ENCODE peak calls at places on chromosome 22, in five cellular contexts. Y, U, Z, O and W are unnamed samples.
A peak's percentile ranks its signal among the peaks of the same experiment; 100 is the strongest.

GRCh38 chr22:25900880-25901279 is 158.9 kb downstream of the MYO18B start:
- DNase-seq in Y (no peak), U (no peak), Z (no peak), O (no peak), W (no peak)

GRCh38 chr22:36366291-36366708 is 21.5 kb downstream of the MYH9 start:
- DNase-seq in Y (no peak), U (no peak), Z (no peak), O (no peak), W (no peak)

GRCh38 chr22:20441631-20442484 is 4.2 kb upstream of the SCARF2 start:
- DNase-seq in Y (no peak), U (no peak), Z (peak; percentile 30), O (no peak), W (no peak)

GRCh38 chr22:49524362-49524761 is 303.3 kb downstream of the BRD1 start:
- DNase-seq in Y (no peak), U (no peak), Z (no peak), O (no peak), W (no peak)

GRCh38 chr22:36352775-36353507 is 34.8 kb downstream of the MYH9 start:
- DNase-seq in Y (no peak), U (no peak), Z (peak; percentile 55), O (no peak), W (no peak)

GRCh38 chr22:33922268-33922667 is 2.0 kb upstream of the LARGE1 start:
- DNase-seq in Y (no peak), U (no peak), Z (no peak), O (no peak), W (no peak)

GRCh38 chr22:21025266-21025665 is 7.1 kb downstream of the SLC7A4 start:
- DNase-seq in Y (no peak), U (no peak), Z (no peak), O (no peak), W (no peak)

GRCh38 chr22:36077261-36077660 is 48.6 kb upstream of the RBFOX2 start:
- DNase-seq in Y (no peak), U (no peak), Z (no peak), O (no peak), W (no peak)

GRCh38 chr22:26535499-26535898 is 23.2 kb upstream of the TFIP11 start:
- DNase-seq in Y (no peak), U (no peak), Z (no peak), O (no peak), W (no peak)

GRCh38 chr22:42150727-42151590 is 20.3 kb upstream of the CYP2D6 start:
- DNase-seq in Y (no peak), U (no peak), Z (no peak), O (no peak), W (no peak)

GRCh38 chr22:29211066-29211841 is 5.6 kb downstream of the EMID1 start:
- DNase-seq in Y (no peak), U (no peak), Z (no peak), O (no peak), W (peak; percentile 40)

GRCh38 chr22:29207562-29208501 is 2.1 kb downstream of the EMID1 start:
- DNase-seq in Y (no peak), U (no peak), Z (no peak), O (no peak), W (no peak)

GRCh38 chr22:29208879-29209623 is 3.4 kb downstream of the EMID1 start:
- DNase-seq in Y (no peak), U (no peak), Z (no peak), O (no peak), W (no peak)

GRCh38 chr22:29208502-29208862 is 2.8 kb downstream of the EMID1 start:
- DNase-seq in Y (no peak), U (no peak), Z (no peak), O (no peak), W (no peak)

DNA sequence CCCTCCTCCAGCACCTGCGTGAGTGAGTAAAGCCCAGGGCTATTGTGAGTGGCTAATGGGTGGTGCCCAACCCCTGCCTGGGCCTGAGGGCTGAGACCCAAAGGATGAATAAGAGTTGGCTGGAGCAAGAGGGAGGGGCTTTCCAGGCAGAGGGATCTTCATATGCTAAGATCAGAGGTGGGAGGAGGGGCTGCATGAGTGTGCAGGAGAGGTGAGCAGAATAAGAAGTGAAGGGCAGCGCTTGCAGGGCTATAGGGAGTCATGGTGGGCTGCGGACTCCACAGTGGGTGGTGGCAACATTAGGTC is 3.9 kb downstream of the EMID1 start:
- DNase-seq in Y (no peak), U (no peak), Z (no peak), O (no peak), W (no peak)
- H3K27ac ChIP-seq in Y (no peak overlapping the region), U (no peak overlapping the region), Z (no peak overlapping the region), O (no peak overlapping the region), W (no peak overlapping the region)

GRCh38 chr22:40635008-40635939 is 1.2 kb downstream of the MRTFA start:
- DNase-seq in Y (no peak), U (no peak), Z (no peak), O (no peak), W (no peak)
- H3K27ac ChIP-seq in Y (no peak overlapping the region), U (no peak overlapping the region), Z (peak overlapping the region; percentile 95), O (no peak overlapping the region), W (no peak overlapping the region)

GRCh38 chr22:45616432-45616831 is 55.2 kb upstream of the ATXN10 start:
- DNase-seq in Y (no peak), U (no peak), Z (peak; percentile 1), O (no peak), W (no peak)

GRCh38 chr22:45612940-45613339 is 58.7 kb upstream of the ATXN10 start:
- DNase-seq in Y (no peak), U (no peak), Z (peak; percentile 50), O (no peak), W (no peak)

GRCh38 chr22:45608763-45609180 is 62.9 kb upstream of the ATXN10 start:
- DNase-seq in Y (no peak), U (peak; percentile 24), Z (peak; percentile 24), O (no peak), W (peak; percentile 62)

GRCh38 chr22:45615364-45615763 is 56.3 kb upstream of the ATXN10 start:
- DNase-seq in Y (no peak), U (no peak), Z (no peak), O (no peak), W (no peak)

GRCh38 chr22:45612451-45612901 is 59.2 kb upstream of the ATXN10 start:
- DNase-seq in Y (no peak), U (no peak), Z (peak; percentile 49), O (no peak), W (peak; percentile 86)
- H3K27ac ChIP-seq in Y (no peak overlapping the region), U (no peak overlapping the region), Z (peak overlapping the region; percentile 53), O (no peak overlapping the region), W (peak overlapping the region; percentile 76)

DNA sequence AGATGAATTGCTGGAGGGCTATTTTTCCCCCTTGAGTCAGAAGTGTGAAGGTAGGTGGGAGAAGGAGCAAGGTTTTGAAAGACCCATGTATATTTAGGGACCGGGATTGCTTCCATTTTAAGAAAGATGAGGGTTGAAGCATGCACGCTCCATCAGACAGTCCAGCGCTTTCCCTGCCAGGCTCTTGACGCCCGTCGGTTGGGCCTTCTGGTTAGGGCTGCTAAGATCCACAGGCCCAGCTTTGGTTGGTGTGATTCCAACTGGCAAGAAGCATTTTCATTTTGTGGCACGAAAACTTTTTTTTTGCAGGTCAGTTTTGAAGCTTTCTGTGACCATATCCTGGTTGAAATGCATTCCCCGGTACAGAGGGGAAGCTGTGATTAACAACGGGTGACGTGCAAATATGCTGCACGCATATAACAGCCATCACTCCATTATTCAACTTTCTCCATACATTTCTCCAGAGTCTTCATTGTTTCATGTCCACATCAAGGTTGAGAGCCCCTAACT is 34.3 kb upstream of the MPPED1 start:
- DNase-seq in Y (no peak), U (no peak), Z (peak; percentile 10), O (no peak), W (no peak)
- H3K27ac ChIP-seq in Y (no peak overlapping the region), U (no peak overlapping the region), Z (no peak overlapping the region), O (no peak overlapping the region), W (no peak overlapping the region)

DNA sequence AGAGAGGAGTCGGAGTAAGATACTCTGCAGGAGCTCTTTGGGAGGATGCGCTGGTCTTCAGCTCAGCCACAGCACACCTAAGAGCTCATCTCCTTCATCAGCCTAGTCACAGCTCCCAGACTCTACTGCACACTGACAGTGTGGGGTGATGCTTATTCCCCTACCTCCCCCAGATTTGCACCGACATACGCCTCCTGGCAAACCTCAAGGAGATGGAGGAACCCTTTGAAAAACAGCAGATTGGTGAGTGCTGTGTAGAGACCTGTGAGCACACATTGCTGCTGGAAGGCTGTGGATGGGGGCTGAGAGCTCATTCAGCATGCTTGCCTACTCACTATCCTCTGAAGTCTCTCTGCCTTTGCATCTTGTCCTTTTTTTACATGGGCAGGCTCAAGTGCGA is 9.3 kb upstream of the SGSM3 start:
- DNase-seq in Y (no peak), U (no peak), Z (no peak), O (no peak), W (no peak)
- H3K27ac ChIP-seq in Y (no peak overlapping the region), U (no peak overlapping the region), Z (no peak overlapping the region), O (no peak overlapping the region), W (no peak overlapping the region)